ENCODE peak calls at places on chromosome 13, in seven cellular contexts. Z is choroid plexus epithelial cell, V is psoas muscle, L is astrocyte of the spinal cord, U is breast epithelium, W is tibial artery, P is hepatocyte. G is an unnamed sample.

GRCh38 chr13:87661471-87661870 is 9.7 kb upstream of the SLITRK5 start:
- DNase-seq in Z (peak; percentile 64), V (no peak), L (peak; percentile 91), U (no peak), W (no peak), P (no peak), G (no peak)

GRCh38 chr13:20473139-20473538 is 52.5 kb downstream of the CRYL1 start:
- DNase-seq in Z (no peak), V (no peak), L (no peak), U (no peak), W (no peak), P (no peak), G (no peak)

GRCh38 chr13:94195715-94196114 is 283.8 kb downstream of the DCT start:
- DNase-seq in Z (peak; percentile 98), V (no peak), L (peak; percentile 93), U (no peak), W (no peak), P (peak; percentile 20), G (no peak)

GRCh38 chr13:22698477-22698876 is 482.3 kb upstream of the SGCG start:
- DNase-seq in Z (no peak), V (no peak), L (no peak), U (no peak), W (no peak), P (no peak), G (no peak)

GRCh38 chr13:94112227-94112626 is 367.3 kb downstream of the DCT start:
- DNase-seq in Z (peak; percentile 96), V (peak; percentile 16), L (peak; percentile 94), U (no peak), W (no peak), P (no peak), G (peak; percentile 78)

GRCh38 chr13:37344051-37344450 is 238.6 kb upstream of the CSNK1A1L start:
- DNase-seq in Z (no peak), V (no peak), L (no peak), U (no peak), W (no peak), P (no peak), G (no peak)

GRCh38 chr13:35163674-35164073 is 221.6 kb downstream of the NBEA start:
- DNase-seq in Z (no peak), V (no peak), L (no peak), U (no peak), W (no peak), P (no peak), G (no peak)

GRCh38 chr13:93004919-93005318 is 221.7 kb upstream of the GPC6 start:
- DNase-seq in Z (peak; percentile 49), V (no peak), L (no peak), U (no peak), W (no peak), P (no peak), G (no peak)

GRCh38 chr13:82291852-82292251 is 1590.4 kb downstream of the SLITRK1 start:
- DNase-seq in Z (no peak), V (no peak), L (no peak), U (no peak), W (no peak), P (no peak), G (no peak)

GRCh38 chr13:25046985-25047660 is 48.8 kb upstream of the PABPC3 start:
- DNase-seq in Z (peak; percentile 21), V (no peak), L (peak; percentile 34), U (no peak), W (no peak), P (peak; percentile 43), G (no peak)

GRCh38 chr13:102651392-102651791 is 43.5 kb downstream of the METTL21C start:
- DNase-seq in Z (peak; percentile 70), V (no peak), L (peak; percentile 46), U (no peak), W (no peak), P (peak; percentile 7), G (no peak)

GRCh38 chr13:20128459-20128927 is 32.4 kb downstream of the GJA3 start:
- DNase-seq in Z (no peak), V (no peak), L (no peak), U (no peak), W (no peak), P (peak; percentile 54), G (peak; percentile 24)

GRCh38 chr13:43629691-43630480 is 156.9 kb downstream of the ENOX1 start:
- DNase-seq in Z (peak; percentile 31), V (no peak), L (no peak), U (no peak), W (no peak), P (no peak), G (no peak)

GRCh38 chr13:108342369-108343289 is 73.1 kb downstream of the TNFSF13B start:
- DNase-seq in Z (peak; percentile 78), V (no peak), L (peak; percentile 55), U (no peak), W (no peak), P (peak; percentile 41), G (peak; percentile 35)

GRCh38 chr13:92537485-92537884 is 689.1 kb upstream of the GPC6 start:
- DNase-seq in Z (peak; percentile 68), V (no peak), L (no peak), U (no peak), W (no peak), P (peak; percentile 28), G (no peak)

GRCh38 chr13:43360911-43361605 is 337.7 kb downstream of the DNAJC15 start:
- DNase-seq in Z (peak; percentile 10), V (no peak), L (peak; percentile 64), U (no peak), W (no peak), P (peak; percentile 14), G (no peak)

DNA sequence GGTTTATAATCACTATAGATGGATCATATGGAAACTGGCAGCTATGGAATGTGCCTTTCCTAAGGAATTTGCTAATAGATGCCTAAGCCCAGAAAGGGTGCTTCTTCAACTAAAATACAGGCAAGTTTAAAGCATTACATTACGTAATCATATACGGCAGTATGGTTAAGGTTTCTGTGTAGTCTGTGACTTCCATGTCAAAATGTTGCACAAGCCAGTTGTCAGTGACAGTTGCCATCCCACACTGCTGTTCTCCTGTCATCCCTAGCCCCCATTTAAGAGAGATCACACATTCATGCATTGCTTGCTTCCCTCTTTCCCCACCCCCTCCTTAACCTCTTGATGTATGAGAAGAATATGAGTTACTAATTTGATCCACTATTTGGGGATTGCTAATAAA is 47.3 kb downstream of the BRCA2 start:
- DNase-seq in Z (no peak), V (no peak), L (no peak), U (no peak), W (no peak), P (no peak), G (no peak)
- H3K4me3 ChIP-seq in Z (no peak overlapping the region), V (no peak overlapping the region), L (no peak overlapping the region), U (no peak overlapping the region), W (no peak overlapping the region), P (no peak overlapping the region), G (no peak overlapping the region)

GRCh38 chr13:40383132-40383531 is 283.3 kb downstream of the FOXO1 start:
- DNase-seq in Z (no peak), V (no peak), L (no peak), U (no peak), W (no peak), P (no peak), G (no peak)

GRCh38 chr13:40377783-40378182 is 288.7 kb downstream of the FOXO1 start:
- DNase-seq in Z (peak; percentile 67), V (no peak), L (peak; percentile 28), U (no peak), W (no peak), P (no peak), G (no peak)

GRCh38 chr13:40379186-40379585 is 287.3 kb downstream of the FOXO1 start:
- DNase-seq in Z (no peak), V (no peak), L (no peak), U (no peak), W (no peak), P (no peak), G (no peak)

GRCh38 chr13:40381935-40382764 is 284.3 kb downstream of the FOXO1 start:
- DNase-seq in Z (no peak), V (no peak), L (no peak), U (no peak), W (no peak), P (no peak), G (no peak)

DNA sequence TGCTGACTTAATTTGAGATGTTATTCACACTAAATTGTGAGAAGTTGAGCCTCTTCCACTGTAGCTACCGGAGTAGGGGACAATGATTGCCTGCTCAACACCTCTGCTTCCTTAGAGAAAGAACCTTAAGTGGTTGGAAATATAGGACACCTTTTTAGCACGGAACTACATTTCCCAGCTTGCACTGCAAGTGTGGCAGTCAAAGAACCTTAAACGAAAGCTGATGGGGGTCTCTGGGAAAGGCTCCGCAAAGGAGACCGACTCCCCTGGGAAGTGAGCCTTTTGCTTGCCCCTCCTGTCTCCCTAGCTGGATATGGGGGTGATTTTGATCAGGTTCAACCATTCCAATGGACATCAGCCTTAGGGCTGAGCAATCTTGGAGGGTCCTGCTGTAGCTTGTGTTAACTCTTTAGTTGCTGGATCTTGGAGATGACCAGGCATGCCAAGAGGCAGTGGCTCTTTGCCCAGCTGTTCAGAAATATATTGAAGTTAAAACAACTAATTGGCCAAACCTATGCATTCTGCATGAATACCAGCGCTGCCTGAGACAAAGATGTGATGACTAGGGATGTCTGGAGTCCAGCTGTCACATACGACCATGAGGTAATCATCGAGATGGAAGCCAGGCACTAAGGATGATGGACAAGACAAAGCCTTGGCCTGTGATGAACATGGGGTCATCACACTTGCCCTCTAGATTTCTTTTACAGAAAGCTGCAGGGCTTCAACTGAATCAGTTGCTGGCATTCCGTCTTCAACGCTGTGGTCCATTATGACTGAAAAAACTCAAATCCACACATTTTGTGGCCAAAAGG is 286.4 kb downstream of the FOXO1 start:
- DNase-seq in Z (no peak), V (no peak), L (no peak), U (no peak), W (no peak), P (no peak), G (no peak)
- H3K4me3 ChIP-seq in Z (no peak overlapping the region), V (no peak overlapping the region), L (no peak overlapping the region), U (no peak overlapping the region), W (no peak overlapping the region), P (no peak overlapping the region), G (no peak overlapping the region)

GRCh38 chr13:113724016-113724758 is 34.8 kb upstream of the TMEM255B start:
- DNase-seq in Z (no peak), V (no peak), L (no peak), U (no peak), W (no peak), P (no peak), G (no peak)
- H3K4me3 ChIP-seq in Z (no peak overlapping the region), V (peak overlapping the region; percentile 67), L (no peak overlapping the region), U (no peak overlapping the region), W (peak overlapping the region; percentile 56), P (peak overlapping the region; percentile 96), G (no peak overlapping the region)

GRCh38 chr13:27362064-27362751 is 62.2 kb upstream of the GTF3A start:
- DNase-seq in Z (peak; percentile 81), V (peak; percentile 84), L (peak; percentile 73), U (peak; percentile 73), W (peak; percentile 88), P (peak; percentile 93), G (peak; percentile 87)
- H3K4me3 ChIP-seq in Z (peak overlapping the region; percentile 51), V (peak overlapping the region; percentile 60), L (peak overlapping the region; percentile 52), U (peak overlapping the region; percentile 38), W (peak overlapping the region; percentile 51), P (peak overlapping the region; percentile 53), G (peak overlapping the region; percentile 18)

G was measured in small intestine.